ENCODE peak calls at places on chromosomes 12 and 14, in six cellular contexts. C is heart right ventricle, I is IMR-90, W is lower lobe of right lung, E is right atrium auricular region, K is left lung. N is an unnamed sample. For H3K4me1 and H3K36me3, the result is how much of the 10 kb centered on the place peaks cover.

GRCh38 chr12:3533703-3534386 is 42.8 kb downstream of the PRMT8 start:
- DNase-seq in C (peak), I (no peak), W (no peak), E (no peak), K (no peak), N (no peak)

GRCh38 chr12:46556105-46556559 is 183.6 kb upstream of the SLC38A2 start:
- DNase-seq in C (no peak), I (peak), W (no peak), E (no peak), K (no peak), N (no peak)

GRCh38 chr14:68047910-68048309 is 228.3 kb downstream of the RAD51B start:
- DNase-seq in C (no peak), I (peak), W (no peak), E (no peak), K (no peak), N (no peak)

GRCh38 chr12:82818276-82819035 is 131.8 kb downstream of the TMTC2 start:
- DNase-seq in C (no peak), I (peak), W (no peak), E (no peak), K (no peak), N (no peak)

GRCh38 chr12:68786929-68787328 is 21.0 kb upstream of the MDM2 start:
- DNase-seq in C (no peak), I (no peak), W (no peak), E (no peak), K (no peak), N (no peak)

GRCh38 chr14:32494566-32495434 is 165.7 kb downstream of the AKAP6 start:
- DNase-seq in C (peak), I (peak), W (no peak), E (no peak), K (no peak), N (no peak)

GRCh38 chr12:70660620-70661219 is 23.5 kb upstream of the PTPRB start:
- DNase-seq in C (peak), I (peak), W (no peak), E (no peak), K (peak), N (no peak)

GRCh38 chr12:27334721-27335082 is 2.1 kb downstream of the BMAL2 start:
- DNase-seq in C (no peak), I (no peak), W (no peak), E (no peak), K (no peak), N (no peak)

GRCh38 chr12:131985145-131985875 is 35.6 kb downstream of the EP400 start:
- DNase-seq in C (no peak), I (no peak), W (peak), E (peak), K (peak), N (peak)

GRCh38 chr12:15910468-15910863 is 666 bp upstream of the DERA start:
- DNase-seq in C (no peak), I (no peak), W (no peak), E (no peak), K (no peak), N (no peak)

GRCh38 chr14:39266589-39266870 is 32.8 kb downstream of the MIA2 start:
- DNase-seq in C (no peak), I (peak), W (peak), E (no peak), K (peak), N (peak)

GRCh38 chr14:66405158-66405557 is 81.0 kb upstream of the CCDC196 start:
- DNase-seq in C (no peak), I (peak), W (no peak), E (no peak), K (no peak), N (no peak)

GRCh38 chr14:23071244-23071974 is 14.1 kb upstream of the CDH24 start:
- DNase-seq in C (peak), I (peak), W (peak), E (peak), K (peak), N (peak)

GRCh38 chr14:78714722-78715121 is 544.5 kb downstream of the NRXN3 start:
- DNase-seq in C (no peak), I (no peak), W (no peak), E (no peak), K (no peak), N (peak)

GRCh38 chr14:102988054-102988453 is 65.6 kb downstream of the AMN start:
- DNase-seq in C (no peak), I (no peak), W (no peak), E (no peak), K (no peak), N (no peak)

GRCh38 chr14:96307434-96307833 is 51.4 kb downstream of the BDKRB1 start:
- DNase-seq in C (no peak), I (no peak), W (no peak), E (no peak), K (no peak), N (no peak)

GRCh38 chr12:124537525-124538193 is 29.8 kb downstream of the NCOR2 start:
- DNase-seq in C (no peak), I (no peak), W (peak), E (no peak), K (peak), N (no peak)

GRCh38 chr12:127130506-127131100 is 1136.4 kb upstream of the TMEM132C start:
- DNase-seq in C (no peak), I (no peak), W (no peak), E (no peak), K (no peak), N (no peak)

GRCh38 chr12:31929140-31929526 is 30.1 kb upstream of the RESF1 start:
- DNase-seq in C (no peak), I (no peak), W (no peak), E (no peak), K (no peak), N (no peak)

GRCh38 chr12:115597157-115597712 is 680.3 kb downstream of the MED13L start:
- DNase-seq in C (no peak), I (peak), W (no peak), E (no peak), K (no peak), N (no peak)

GRCh38 chr12:65830305-65830704 is 6.0 kb downstream of the HMGA2 start:
- DNase-seq in C (no peak), I (peak), W (no peak), E (no peak), K (no peak), N (no peak)

GRCh38 chr12:22282283-22282682 is 52.2 kb downstream of the ST8SIA1 start:
- DNase-seq in C (no peak), I (peak), W (no peak), E (no peak), K (no peak), N (no peak)

GRCh38 chr12:24922109-24922508 is 26.8 kb downstream of the BCAT1 start:
- DNase-seq in C (no peak), I (no peak), W (no peak), E (no peak), K (no peak), N (no peak)

GRCh38 chr14:63478024-63478423 is 65.2 kb downstream of the PPP2R5E start:
- DNase-seq in C (no peak), I (no peak), W (no peak), E (no peak), K (no peak), N (no peak)

GRCh38 chr14:53927171-53927570 is 29.5 kb downstream of the BMP4 start:
- DNase-seq in C (no peak), I (peak), W (no peak), E (no peak), K (no peak), N (no peak)

GRCh38 chr14:81801921-81802320 is 268.3 kb upstream of the SEL1L start:
- DNase-seq in C (no peak), I (no peak), W (no peak), E (no peak), K (no peak), N (no peak)

GRCh38 chr14:81797246-81797645 is 263.6 kb upstream of the SEL1L start:
- DNase-seq in C (no peak), I (no peak), W (no peak), E (no peak), K (no peak), N (no peak)
- H3K4me1 ChIP-seq in C (under half), I (under half), W (under half), E (under half), K (under half), N (under half)

GRCh38 chr12:19597304-19598066 is 158.2 kb downstream of the AEBP2 start:
- DNase-seq in C (no peak), I (no peak), W (no peak), E (no peak), K (no peak), N (no peak)
- H3K4me3 ChIP-seq in C (no peak), I (no peak), W (no peak), E (no peak), K (no peak), N (no peak)

GRCh38 chr14:104158827-104159798 is 20.7 kb downstream of the KIF26A start:
- DNase-seq in C (peak), I (no peak), W (no peak), E (peak), K (no peak), N (no peak)

GRCh38 chr14:104155513-104155912 is 17.1 kb downstream of the KIF26A start:
- DNase-seq in C (peak), I (no peak), W (no peak), E (no peak), K (no peak), N (no peak)

GRCh38 chr14:104159990-104160389 is 21.6 kb downstream of the KIF26A start:
- DNase-seq in C (no peak), I (no peak), W (no peak), E (no peak), K (no peak), N (no peak)

GRCh38 chr14:104156142-104156541 is 17.8 kb downstream of the KIF26A start:
- DNase-seq in C (no peak), I (no peak), W (no peak), E (no peak), K (no peak), N (no peak)

DNA sequence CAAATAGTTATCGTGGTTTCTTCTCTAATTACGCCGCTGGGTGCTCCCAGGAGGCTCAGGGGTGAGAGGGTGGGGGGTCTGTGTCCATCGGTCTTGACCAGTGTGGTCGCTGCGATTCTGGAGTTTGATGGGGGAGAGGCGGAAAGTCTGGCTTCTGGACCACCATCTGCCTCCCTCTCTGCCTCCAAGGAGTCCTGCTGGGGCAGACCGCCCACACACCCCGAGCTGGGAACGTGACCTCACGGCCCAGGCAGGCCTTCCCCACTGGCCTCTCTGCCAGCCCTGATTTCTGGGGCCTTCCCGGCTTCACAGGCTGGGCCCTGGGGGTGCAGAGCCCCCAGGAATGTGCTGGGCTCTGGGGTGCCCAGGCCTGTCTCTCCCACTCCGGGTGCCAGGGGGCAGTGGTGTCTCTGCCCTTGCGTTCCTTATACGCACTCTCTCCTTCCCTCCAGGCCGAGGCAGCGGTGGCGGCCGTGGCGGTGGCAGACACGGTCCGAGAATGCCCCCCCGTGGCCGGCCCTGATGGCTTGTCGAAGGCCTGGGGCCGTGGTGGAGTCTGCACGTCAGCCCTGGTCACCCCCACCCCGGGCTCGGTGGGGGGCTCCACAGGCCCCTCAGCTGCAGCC is 19.0 kb downstream of the KIF26A start:
- DNase-seq in C (no peak), I (no peak), W (no peak), E (no peak), K (no peak), N (no peak)
- H3K36me3 ChIP-seq in C (under half), I (under half), W (under half), E (under half), K (under half), N (under half)

DNA sequence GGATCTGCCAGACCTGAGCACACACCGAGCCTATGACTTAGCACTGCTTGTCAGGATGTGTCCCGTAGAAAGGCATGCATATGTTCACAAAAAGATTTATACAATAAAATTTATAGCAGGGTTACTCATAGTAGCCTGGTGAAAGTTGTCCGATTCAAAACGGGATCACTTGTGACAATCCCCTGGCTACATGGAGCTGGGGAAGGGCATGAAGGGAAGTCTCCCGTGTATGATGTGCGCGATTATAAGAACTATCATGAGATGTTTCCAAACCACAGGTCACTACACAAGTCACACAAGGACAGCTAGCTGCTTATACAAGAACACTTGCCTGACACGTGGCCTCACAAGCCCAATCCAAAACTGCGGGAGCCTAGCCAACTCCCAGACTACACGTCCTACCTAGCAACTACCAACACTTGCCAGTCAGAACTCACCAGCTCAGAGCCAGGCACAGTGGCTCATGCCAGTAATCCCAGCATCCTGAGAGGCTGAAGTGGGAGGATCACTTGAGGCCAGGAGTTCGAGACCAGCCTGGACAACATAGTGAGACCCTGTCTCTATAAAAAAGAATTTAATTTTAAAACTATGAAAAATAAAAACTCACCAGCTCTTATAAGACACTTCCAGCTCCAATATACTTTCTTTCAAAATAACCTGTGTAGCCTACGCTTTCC is 7.5 kb upstream of the CDCA4 start:
- DNase-seq in C (no peak), I (peak), W (no peak), E (no peak), K (no peak), N (no peak)
- H3K4me1 ChIP-seq in C (under half), I (under half), W (under half), E (under half), K (under half), N (under half)

DNA sequence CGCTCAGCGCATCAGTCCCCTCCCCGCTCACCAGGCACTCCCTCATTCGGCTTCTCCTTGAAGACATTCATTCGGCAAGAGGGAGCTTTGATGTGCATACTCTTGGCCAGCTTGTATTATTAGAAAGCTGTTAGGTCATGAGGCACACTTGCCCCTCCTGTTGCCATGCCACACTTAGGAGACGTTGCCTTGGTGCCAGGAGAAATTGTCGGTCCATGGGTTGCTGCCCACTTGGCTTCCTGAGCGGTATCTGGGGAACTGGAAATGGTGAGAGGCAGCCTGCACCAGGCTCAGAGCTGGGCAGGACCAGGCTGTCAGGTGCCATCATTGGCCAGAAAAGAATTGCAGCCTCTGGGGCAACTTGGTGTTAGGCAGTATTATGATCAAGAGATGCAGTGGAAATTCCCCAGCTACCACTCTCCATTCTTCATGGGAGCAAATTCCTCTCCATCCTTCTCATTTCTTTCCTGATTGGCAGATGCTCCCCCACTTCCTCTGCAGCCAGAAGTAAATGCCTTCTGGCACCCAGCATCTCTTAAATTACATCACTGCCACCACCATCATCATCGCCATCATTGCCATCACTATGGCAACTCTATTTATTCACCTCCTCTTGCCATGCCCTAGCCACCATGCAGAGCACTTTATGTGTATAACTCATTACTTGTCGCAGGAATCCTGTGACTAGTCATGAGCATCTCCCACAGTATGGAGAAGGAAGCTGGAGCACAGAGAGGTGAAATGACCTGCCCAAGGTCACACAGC is 12.4 kb downstream of the CABP1 start:
- DNase-seq in C (no peak), I (no peak), W (peak), E (no peak), K (no peak), N (no peak)
- H3K4me3 ChIP-seq in C (no peak), I (no peak), W (no peak), E (no peak), K (no peak), N (no peak)

DNA sequence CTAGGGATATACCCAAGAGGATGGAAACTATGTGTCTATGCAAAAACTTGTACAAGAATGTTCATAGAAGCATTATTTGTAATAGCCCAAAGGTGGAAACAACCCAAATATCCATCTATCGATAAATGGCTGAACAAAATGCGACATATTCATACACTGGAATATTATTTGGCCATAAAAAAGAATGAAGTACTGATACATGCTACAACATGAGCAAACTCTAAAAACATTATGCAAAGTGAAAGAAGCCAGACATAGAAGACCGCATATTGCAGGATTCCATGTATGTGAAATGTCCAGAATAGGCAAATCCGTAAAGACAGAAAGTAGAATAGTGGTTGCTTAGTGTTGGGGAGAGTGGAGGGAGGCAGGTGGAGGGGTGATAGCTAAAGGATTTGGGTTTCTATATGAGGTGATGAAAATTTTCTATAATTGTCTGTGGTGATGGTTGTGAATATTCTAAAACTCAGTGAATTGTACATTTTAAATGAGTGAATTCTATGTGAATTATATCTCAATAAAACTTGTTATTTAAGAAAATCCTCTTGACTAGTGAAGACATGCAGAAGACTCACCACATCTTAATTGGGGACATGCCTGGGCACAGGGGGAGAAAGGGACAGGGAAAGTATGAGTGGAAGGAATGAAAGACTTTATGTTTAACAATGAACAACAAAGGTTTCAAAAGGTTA is 29.8 kb upstream of the SELPLG start:
- DNase-seq in C (no peak), I (no peak), W (no peak), E (no peak), K (no peak), N (no peak)
- H3K36me3 ChIP-seq in C (under half), I (under half), W (under half), E (under half), K (under half), N (under half)

GRCh38 chr12:113055594-113056380 is 743 bp upstream of the DTX1 start:
- DNase-seq in C (no peak), I (no peak), W (no peak), E (no peak), K (no peak), N (no peak)
- H3K4me1 ChIP-seq in C (under half), I (under half), W (under half), E (under half), K (under half), N (under half)

DNA sequence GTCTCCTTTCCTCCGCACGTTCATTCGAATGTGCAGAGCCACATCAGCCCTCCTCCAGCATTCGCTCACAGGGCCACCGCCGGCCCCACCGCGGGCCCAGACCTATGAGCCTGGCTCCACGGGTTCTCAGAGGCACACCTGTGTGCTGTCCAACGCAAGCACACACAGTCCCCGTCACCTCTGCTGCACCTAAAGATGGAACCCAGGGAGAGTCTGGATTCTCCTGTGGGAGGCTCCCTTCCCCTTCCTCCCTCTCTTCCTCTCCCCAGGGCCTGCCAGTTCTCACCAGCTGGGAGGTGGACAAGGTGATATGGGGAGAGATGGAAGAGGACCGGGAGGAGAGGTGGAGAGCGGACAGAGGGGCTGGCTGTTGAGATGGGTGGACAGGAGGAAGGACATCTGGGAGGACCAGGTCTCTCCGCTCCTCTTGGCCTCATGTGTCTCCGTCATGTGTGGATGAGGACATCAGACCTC is 4.9 kb upstream of the AQP6 start:
- DNase-seq in C (no peak), I (no peak), W (no peak), E (no peak), K (no peak), N (peak)
- H3K4me3 ChIP-seq in C (no peak), I (peak), W (peak), E (no peak), K (peak), N (no peak)

N was measured in aorta.